ENCODE peak calls at places on chromosomes 12 and 14, in seven cellular contexts. J is HEK293T, B is H54, G is T-cell, Y is T follicular helper cell, O is osteoblast, E is LoVo. C is an unnamed sample.

GRCh38 chr14:59018978-59019377 is 169.5 kb upstream of the DAAM1 start:
- DNase-seq in J (peak), B (no peak), G (no peak), Y (no peak), O (no peak), E (no peak), C (no peak)

GRCh38 chr12:110333201-110333600 is 52.2 kb downstream of the ATP2A2 start:
- DNase-seq in J (no peak), B (no peak), G (no peak), Y (no peak), O (no peak), E (no peak), C (no peak)

GRCh38 chr14:53655080-53655785 is 301.4 kb downstream of the BMP4 start:
- DNase-seq in J (no peak), B (no peak), G (no peak), Y (no peak), O (no peak), E (no peak), C (no peak)

GRCh38 chr14:61644185-61644584 is 51.1 kb upstream of the HIF1A start:
- DNase-seq in J (no peak), B (no peak), G (no peak), Y (no peak), O (no peak), E (no peak), C (no peak)

GRCh38 chr12:108175310-108175709 is 46.2 kb downstream of the WSCD2 start:
- DNase-seq in J (peak), B (no peak), G (no peak), Y (no peak), O (no peak), E (no peak), C (no peak)

GRCh38 chr14:69561893-69562292 is 12.8 kb downstream of the CCDC177 start:
- DNase-seq in J (no peak), B (no peak), G (no peak), Y (no peak), O (no peak), E (no peak), C (no peak)

GRCh38 chr12:23221066-23221465 is 596.1 kb downstream of the ETNK1 start:
- DNase-seq in J (peak), B (no peak), G (no peak), Y (no peak), O (peak), E (no peak), C (no peak)

GRCh38 chr12:43988838-43989560 is 153.1 kb downstream of the TMEM117 start:
- DNase-seq in J (no peak), B (no peak), G (no peak), Y (no peak), O (no peak), E (no peak), C (no peak)

GRCh38 chr12:117189725-117190209 is 503 bp downstream of the FBXO21 start:
- DNase-seq in J (peak), B (peak), G (peak), Y (peak), O (peak), E (no peak), C (peak)

GRCh38 chr14:59276235-59276634 is 87.8 kb downstream of the DAAM1 start:
- DNase-seq in J (no peak), B (no peak), G (no peak), Y (no peak), O (no peak), E (no peak), C (no peak)

GRCh38 chr12:27191531-27191930 is 52.6 kb upstream of the STK38L start:
- DNase-seq in J (no peak), B (no peak), G (no peak), Y (no peak), O (no peak), E (no peak), C (no peak)

GRCh38 chr14:46818147-46818546 is 166.6 kb upstream of the RPL10L start:
- DNase-seq in J (no peak), B (no peak), G (no peak), Y (no peak), O (no peak), E (no peak), C (no peak)

GRCh38 chr12:125330645-125331341 is 265.6 kb downstream of the AACS start:
- DNase-seq in J (peak), B (peak), G (peak), Y (no peak), O (peak), E (peak), C (peak)

GRCh38 chr12:7959278-7960063 is 23.5 kb upstream of the SLC2A3 start:
- DNase-seq in J (peak), B (no peak), G (peak), Y (no peak), O (peak), E (no peak), C (no peak)

GRCh38 chr14:104388631-104389325 is 190.8 kb upstream of the C14orf180 start:
- DNase-seq in J (no peak), B (no peak), G (no peak), Y (no peak), O (peak), E (no peak), C (no peak)

GRCh38 chr12:89756638-89757321 is 48.1 kb upstream of the ATP2B1 start:
- DNase-seq in J (no peak), B (peak), G (no peak), Y (no peak), O (peak), E (peak), C (peak)